ENCODE peak calls at places on chromosomes 4 and X, in nine cellular contexts. Y is CD8-positive, alpha-beta T cell; S is pancreas; K is spleen; Z is thyroid gland; R is endodermal cell; T is GM23338; W is transverse colon; L is iPS DF 6.9. E is an unnamed sample.

GRCh38 chrX:40964008-40964407 is 121.2 kb upstream of the USP9X start:
- DNase-seq in R (no peak), S (no peak), W (no peak), K (no peak), Z (no peak), T (no peak), L (no peak), Y (no peak), E (no peak)

GRCh38 chrX:138128025-138128671 is 562.2 kb downstream of the ZIC3 start:
- DNase-seq in T (peak; percentile 55), W (no peak), Y (no peak), R (peak; percentile 64), K (no peak), S (no peak), L (peak; percentile 9), Z (no peak), E (peak; percentile 11)

GRCh38 chr4:84237008-84237407 is 262.1 kb downstream of the NKX6-1 start:
- DNase-seq in L (no peak), S (no peak), Y (no peak), W (no peak), T (no peak), K (no peak), Z (no peak), R (no peak), E (no peak)

GRCh38 chr4:88277711-88278025 is 6.7 kb downstream of the PPM1K start:
- DNase-seq in Z (no peak), S (no peak), T (no peak), R (no peak), K (no peak), Y (no peak), W (no peak), L (no peak), E (no peak)

GRCh38 chr4:108081251-108081650 is 87.5 kb downstream of the LEF1 start:
- DNase-seq in W (no peak), S (no peak), K (no peak), Z (no peak), Y (no peak), T (no peak), R (no peak), L (no peak), E (no peak)

GRCh38 chr4:46818604-46819003 is 90.4 kb downstream of the COX7B2 start:
- DNase-seq in S (no peak), R (no peak), W (no peak), K (no peak), Z (no peak), Y (no peak), T (no peak), L (no peak), E (no peak)

GRCh38 chr4:14787894-14788293 is 214.4 kb upstream of the CPEB2 start:
- DNase-seq in T (peak; percentile 65), W (peak; percentile 14), R (peak; percentile 77), S (no peak), K (no peak), L (peak; percentile 16), Z (no peak), Y (no peak), E (no peak)

GRCh38 chr4:56360071-56360470 is 27.2 kb downstream of the AASDH start:
- DNase-seq in W (no peak), L (no peak), Y (no peak), Z (no peak), S (no peak), T (no peak), R (no peak), K (no peak), E (no peak)

GRCh38 chrX:5681159-5681558 is 547.5 kb downstream of the NLGN4X start:
- DNase-seq in L (peak; percentile 9), R (no peak), T (peak; percentile 53), Y (no peak), K (no peak), Z (no peak), S (no peak), W (no peak), E (no peak)

GRCh38 chrX:130028196-130028595 is 45.8 kb downstream of the BCORL1 start:
- DNase-seq in T (peak; percentile 36), K (peak; percentile 86), S (peak; percentile 80), W (peak; percentile 51), Z (peak; percentile 27), L (no peak), R (peak; percentile 71), Y (peak; percentile 18), E (peak; percentile 52)

GRCh38 chr4:10002278-10002677 is 19.0 kb downstream of the SLC2A9 start:
- DNase-seq in K (no peak), Z (no peak), S (no peak), W (no peak), Y (no peak), L (no peak), R (no peak), T (no peak), E (no peak)

GRCh38 chr4:140052050-140052449 is 101.9 kb downstream of the MAML3 start:
- DNase-seq in K (no peak), W (peak; percentile 50), S (peak; percentile 61), R (peak; percentile 75), T (peak; percentile 50), Y (peak; percentile 18), L (no peak), Z (peak; percentile 64), E (peak; percentile 15)

GRCh38 chr4:3676196-3676595 is 90.0 kb upstream of the ADRA2C start:
- DNase-seq in W (no peak), S (peak; percentile 48), L (no peak), T (no peak), R (no peak), K (no peak), Y (no peak), Z (no peak), E (no peak)

GRCh38 chrX:96181571-96181970 is 503.1 kb upstream of the DIAPH2 start:
- DNase-seq in W (no peak), K (no peak), Z (no peak), Y (no peak), L (no peak), T (peak; percentile 3), R (peak; percentile 61), S (no peak), E (no peak)

GRCh38 chr4:176193898-176194297 is 1.5 kb downstream of the SPATA4 start:
- DNase-seq in Y (no peak), Z (no peak), R (no peak), K (no peak), W (no peak), S (no peak), T (no peak), L (no peak), E (no peak)

GRCh38 chr4:66558651-66559050 is 888.4 kb upstream of the EPHA5 start:
- DNase-seq in R (no peak), L (no peak), S (no peak), Z (no peak), W (no peak), K (no peak), Y (no peak), T (no peak), E (no peak)

GRCh38 chr4:1051472-1051871 is 40.0 kb downstream of the FGFRL1 start:
- DNase-seq in W (no peak), K (no peak), S (peak; percentile 15), Z (no peak), L (no peak), R (no peak), T (no peak), Y (no peak), E (no peak)

GRCh38 chr4:89158884-89159503 is 47.7 kb downstream of the TIGD2 start:
- DNase-seq in L (no peak), K (no peak), W (no peak), Y (no peak), S (no peak), T (peak; percentile 41), R (no peak), Z (no peak), E (peak; percentile 22)

GRCh38 chrX:78946178-78946896 is 1.1 kb downstream of the P2RY10 start:
- DNase-seq in R (no peak), Y (no peak), L (no peak), S (no peak), W (no peak), Z (no peak), T (no peak), K (no peak), E (no peak)
- H3K4me1 ChIP-seq in R (no peaks in the 10 kb centered on the region), Y (peaks cover 44% of the 10 kb centered on the region), L (no peaks in the 10 kb centered on the region), S (no peaks in the 10 kb centered on the region), W (no peaks in the 10 kb centered on the region), Z (no peaks in the 10 kb centered on the region), T (no peaks in the 10 kb centered on the region), K (peaks cover 11% of the 10 kb centered on the region), E (peaks cover 54% of the 10 kb centered on the region)

GRCh38 chr4:170872794-170873193 is 783.0 kb upstream of the AADAT start:
- DNase-seq in R (no peak), T (no peak), K (no peak), Z (no peak), Y (no peak), L (no peak), S (no peak), W (no peak), E (no peak)
- H3K27ac ChIP-seq in R (no peak overlapping the region), T (no peak overlapping the region), K (no peak overlapping the region), Z (no peak overlapping the region), Y (no peak overlapping the region), L (no peak overlapping the region), S (no peak overlapping the region), W (no peak overlapping the region), E (no peak overlapping the region)

GRCh38 chr4:183304538-183304937 is 15.5 kb downstream of the CLDN22 start:
- DNase-seq in S (no peak), L (no peak), Y (no peak), K (no peak), Z (no peak), T (no peak), W (no peak), R (no peak), E (no peak)
- H3K4me1 ChIP-seq in S (no peaks in the 10 kb centered on the region), L (no peaks in the 10 kb centered on the region), Y (no peaks in the 10 kb centered on the region), K (no peaks in the 10 kb centered on the region), Z (no peaks in the 10 kb centered on the region), T (no peaks in the 10 kb centered on the region), W (no peaks in the 10 kb centered on the region), R (no peaks in the 10 kb centered on the region), E (no peaks in the 10 kb centered on the region)

GRCh38 chrX:37921758-37922157 is 74.4 kb upstream of the DYNLT3 start:
- DNase-seq in K (no peak), W (no peak), L (no peak), Z (no peak), R (no peak), S (no peak), T (no peak), Y (no peak), E (no peak)
- H3K27ac ChIP-seq in K (no peak overlapping the region), W (no peak overlapping the region), L (no peak overlapping the region), Z (no peak overlapping the region), R (no peak overlapping the region), S (no peak overlapping the region), T (no peak overlapping the region), Y (no peak overlapping the region), E (no peak overlapping the region)

DNA sequence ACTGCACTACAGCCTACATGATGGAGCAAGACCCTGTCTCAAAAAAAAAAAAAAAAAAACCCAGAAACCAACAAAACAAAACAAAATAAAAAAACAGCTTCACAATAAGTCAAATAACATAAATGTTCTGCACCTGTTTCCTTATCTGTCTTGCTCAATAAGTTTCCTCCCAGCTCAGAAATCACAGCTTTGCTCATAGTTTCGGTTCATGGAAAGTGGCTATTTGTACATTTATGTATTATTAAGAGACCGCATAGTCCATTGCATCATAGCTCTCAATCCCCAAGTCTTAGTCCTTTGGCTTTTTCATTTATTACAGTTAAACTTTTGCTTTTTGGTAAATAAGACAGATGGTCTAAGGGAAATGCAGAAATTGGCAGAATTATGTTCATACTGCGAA is 24.4 kb upstream of the CFAP299 start:
- DNase-seq in Y (no peak), T (no peak), L (no peak), Z (no peak), R (no peak), K (no peak), W (no peak), S (no peak), E (no peak)
- H3K4me1 ChIP-seq in Y (no peaks in the 10 kb centered on the region), T (peaks cover 33% of the 10 kb centered on the region), L (peaks cover 1% of the 10 kb centered on the region), Z (no peaks in the 10 kb centered on the region), R (peaks cover 6% of the 10 kb centered on the region), K (no peaks in the 10 kb centered on the region), W (no peaks in the 10 kb centered on the region), S (no peaks in the 10 kb centered on the region), E (no peaks in the 10 kb centered on the region)

E was measured in CD4-positive, alpha-beta memory T cell.